ENCODE peak calls at places on chromosome 16, in eight cellular contexts. A is left ventricle myocardium inferior; S is fibroblast of mammary gland; V is epithelial cell of esophagus; L is A549; N is activated CD4-positive, CD25-positive, alpha-beta regulatory T cell; F is activated T-helper 1 cell treated with anti-CD3 and anti-CD28 coated beads, Interleukin-12 subunit alpha, Interleukin-12 subunit beta, Interleukin-2, Interleukin-4 antibody, amounts not matched to agents 30 ng/mL and 10 ng/mL and 1 ng/mL, durations not matched to agents 14 hours and 24 hours and 36 hours; W is cardiac muscle cell. Q is an unnamed sample.

GRCh38 chr16:2895813-2896212 is 12.8 kb downstream of the FLYWCH2 start:
- DNase-seq in V (no peak), F (no peak), S (peak; percentile 15), N (no peak), W (no peak), L (peak; percentile 55), A (no peak), Q (peak; percentile 29)

GRCh38 chr16:54070944-54071343 is 215.6 kb downstream of the IRX3 start:
- DNase-seq in L (no peak), V (no peak), F (no peak), W (no peak), S (no peak), N (no peak), A (no peak), Q (no peak)

GRCh38 chr16:12697437-12697836 is 106.2 kb downstream of the CPPED1 start:
- DNase-seq in N (no peak), W (no peak), V (no peak), L (no peak), S (no peak), F (no peak), A (no peak), Q (no peak)

GRCh38 chr16:67862623-67863583 is 9.9 kb upstream of the EDC4 start:
- DNase-seq in W (peak; percentile 60), S (peak; percentile 89), L (no peak), V (peak; percentile 55), N (no peak), F (no peak), A (peak; percentile 77), Q (no peak)

GRCh38 chr16:67562918-67563707 is 787 bp downstream of the CTCF start:
- DNase-seq in L (peak; percentile 57), F (peak; percentile 46), A (peak; percentile 69), S (no peak), W (peak; percentile 64), N (peak; percentile 61), V (peak; percentile 57), Q (peak; percentile 59)

GRCh38 chr16:69595127-69596036 is 29.6 kb downstream of the NFAT5 start:
- DNase-seq in F (no peak), S (peak; percentile 72), N (no peak), V (peak; percentile 73), A (no peak), L (peak; percentile 37), W (peak; percentile 72), Q (no peak)

GRCh38 chr16:89136931-89137330 is 34.6 kb upstream of the CDH15 start:
- DNase-seq in A (no peak), N (no peak), S (no peak), W (no peak), F (no peak), V (no peak), L (no peak), Q (no peak)

GRCh38 chr16:71526111-71526998 is at the start of gene CHST4:
- DNase-seq in N (no peak), A (no peak), F (no peak), L (peak; percentile 24), V (peak; percentile 77), W (peak; percentile 74), S (peak; percentile 55), Q (peak; percentile 65)

GRCh38 chr16:55765161-55765560 is 67.7 kb downstream of the CES1 start:
- DNase-seq in V (no peak), F (no peak), A (no peak), N (no peak), S (no peak), W (no peak), L (no peak), Q (no peak)

GRCh38 chr16:72986011-72986410 is 61.9 kb downstream of the ZFHX3 start:
- DNase-seq in W (peak; percentile 56), S (peak; percentile 36), V (no peak), L (no peak), A (peak; percentile 82), N (no peak), F (no peak), Q (no peak)

GRCh38 chr16:82653550-82654511 is 27.1 kb downstream of the CDH13 start:
- DNase-seq in W (peak; percentile 91), L (peak; percentile 66), F (peak; percentile 63), V (peak; percentile 87), N (no peak), A (no peak), S (peak; percentile 85), Q (peak; percentile 31)

GRCh38 chr16:84754353-84754856 is 54.6 kb downstream of the USP10 start:
- DNase-seq in V (peak; percentile 86), N (peak; percentile 22), A (no peak), L (peak; percentile 86), F (peak; percentile 67), S (peak; percentile 94), W (peak; percentile 93), Q (peak; percentile 88)

GRCh38 chr16:12337776-12338655 is 361.5 kb downstream of the SNX29 start:
- DNase-seq in W (no peak), F (no peak), V (no peak), S (peak; percentile 32), A (no peak), L (no peak), N (no peak), Q (no peak)